ENCODE peak calls at places on chromosome 15, in nine cellular contexts. W is cardiac muscle cell; E is activated CD4-positive, alpha-beta T cell treated with anti-CD3 and anti-CD28 coated beads for 36 hours; K is IMR-90; P is stimulated activated CD8-positive, alpha-beta memory T cell treated with anti-CD3 and anti-CD28 coated beads, Interleukin-15, amount 100 ng/mL, for 48 hours; X is substantia nigra; A is thoracic aorta; G is HuH-7; F is activated effector memory CD4-positive, alpha-beta T cell treated with Interleukin-2 at 50 U/mL for 16 hours. U is an unnamed sample.

GRCh38 chr15:51724673-51725072 is 12.8 kb downstream of the LYSMD2 start:
- DNase-seq in W (no peak), E (no peak), K (no peak), P (no peak), X (no peak), A (no peak), G (no peak), F (no peak), U (no peak)

GRCh38 chr15:49696441-49696840 is 75.6 kb downstream of the DTWD1 start:
- DNase-seq in W (no peak), E (no peak), K (peak; percentile 80), P (no peak), X (no peak), A (no peak), G (no peak), F (no peak), U (peak; percentile 71)

GRCh38 chr15:52183562-52184173 is 7.5 kb downstream of the GNB5 start:
- DNase-seq in W (peak; percentile 61), E (peak; percentile 52), K (peak; percentile 39), P (no peak), X (no peak), A (no peak), G (peak; percentile 52), F (no peak), U (peak; percentile 40)

GRCh38 chr15:101437209-101437608 is 52.3 kb downstream of the PCSK6 start:
- DNase-seq in W (no peak), E (no peak), K (no peak), P (no peak), X (peak; percentile 19), A (no peak), G (no peak), F (no peak), U (no peak)

GRCh38 chr15:53307952-53308624 is 451.4 kb downstream of the WDR72 start:
- DNase-seq in W (no peak), E (no peak), K (no peak), P (no peak), X (no peak), A (no peak), G (no peak), F (no peak), U (no peak)

GRCh38 chr15:41774873-41775417 is 661 bp downstream of the MAPKBP1 start:
- DNase-seq in W (no peak), E (no peak), K (no peak), P (no peak), X (no peak), A (no peak), G (no peak), F (peak; percentile 7), U (no peak)

GRCh38 chr15:25181290-25182097 is 226.7 kb downstream of the SNRPN start:
- DNase-seq in W (no peak), E (no peak), K (no peak), P (no peak), X (no peak), A (no peak), G (no peak), F (no peak), U (no peak)

GRCh38 chr15:83066034-83066760 is 855 bp downstream of the BTBD1 start:
- DNase-seq in W (no peak), E (peak; percentile 12), K (no peak), P (no peak), X (no peak), A (no peak), G (no peak), F (no peak), U (no peak)

GRCh38 chr15:99143655-99144610 is 39.1 kb downstream of the SYNM start:
- DNase-seq in W (no peak), E (no peak), K (peak; percentile 31), P (no peak), X (no peak), A (peak; percentile 78), G (peak; percentile 52), F (no peak), U (peak; percentile 82)

GRCh38 chr15:72994778-72995177 is 57.5 kb upstream of the NEO1 start:
- DNase-seq in W (no peak), E (no peak), K (no peak), P (no peak), X (no peak), A (no peak), G (no peak), F (no peak), U (no peak)

GRCh38 chr15:94584833-94585244 is 353.5 kb downstream of the MCTP2 start:
- DNase-seq in W (no peak), E (peak; percentile 83), K (no peak), P (peak; percentile 40), X (no peak), A (no peak), G (no peak), F (peak; percentile 25), U (no peak)

U was measured in amniotic epithelial cell.